ENCODE peak calls at places on chromosomes 1 and 21, in seven cellular contexts. U is stimulated activated CD4-positive, alpha-beta T cell treated with anti-CD3 and anti-CD28 coated beads, Interleukin-2, amount 100 ng/mL, for 24 hours; S is tibial nerve; X is anterior cingulate cortex; P is PC-9; K is NCI-H226; Y is astrocyte. J is an unnamed sample.

GRCh38 chr1:155976062-155976912 is 2.1 kb downstream of the ARHGEF2 start:
- DNase-seq in U (peak; percentile 69), S (peak; percentile 74), X (no peak), P (no peak), K (peak; percentile 63), Y (peak; percentile 56), J (no peak)

GRCh38 chr1:77706321-77706720 is 23.9 kb upstream of the ZZZ3 start:
- DNase-seq in U (no peak), S (no peak), X (no peak), P (no peak), K (no peak), Y (no peak), J (no peak)

GRCh38 chr1:17355898-17356297 is 16.1 kb upstream of the PADI6 start:
- DNase-seq in U (peak; percentile 25), S (no peak), X (no peak), P (no peak), K (no peak), Y (no peak), J (no peak)

GRCh38 chr21:33152228-33153130 is 77.3 kb upstream of the IFNAR2 start:
- DNase-seq in U (no peak), S (no peak), X (no peak), P (no peak), K (no peak), Y (no peak), J (no peak)

GRCh38 chr1:198132060-198132781 is 24.6 kb upstream of the NEK7 start:
- DNase-seq in U (no peak), S (no peak), X (no peak), P (no peak), K (no peak), Y (no peak), J (no peak)

GRCh38 chr1:6353605-6353947 is 40.0 kb downstream of the ACOT7 start:
- DNase-seq in U (no peak), S (no peak), X (no peak), P (no peak), K (no peak), Y (no peak), J (no peak)

GRCh38 chr1:3211996-3212395 is 143.0 kb downstream of the PRDM16 start:
- DNase-seq in U (no peak), S (no peak), X (peak; percentile 67), P (no peak), K (no peak), Y (no peak), J (no peak)

GRCh38 chr21:36517366-36518075 is 37.6 kb upstream of the CLDN14 start:
- DNase-seq in U (no peak), S (no peak), X (no peak), P (no peak), K (no peak), Y (no peak), J (no peak)

GRCh38 chr1:236020359-236021000 is 44.4 kb downstream of the NID1 start:
- DNase-seq in U (no peak), S (no peak), X (no peak), P (no peak), K (no peak), Y (no peak), J (no peak)

GRCh38 chr1:1304331-1305299 is 3.1 kb downstream of the ACAP3 start:
- DNase-seq in U (no peak), S (peak; percentile 62), X (peak; percentile 92), P (no peak), K (peak; percentile 76), Y (peak; percentile 55), J (peak; percentile 91)

GRCh38 chr1:53394306-53394705 is 64.9 kb upstream of the DMRTB1 start:
- DNase-seq in U (no peak), S (no peak), X (no peak), P (no peak), K (no peak), Y (no peak), J (no peak)

GRCh38 chr1:59142663-59143487 is 154.0 kb upstream of the FGGY start:
- DNase-seq in U (no peak), S (no peak), X (no peak), P (peak; percentile 99), K (peak; percentile 99), Y (peak; percentile 96), J (no peak)

GRCh38 chr1:63255153-63255552 is 67.2 kb upstream of the FOXD3 start:
- DNase-seq in U (no peak), S (no peak), X (no peak), P (no peak), K (no peak), Y (no peak), J (no peak)

GRCh38 chr1:29650041-29650400 is 413.7 kb downstream of the PTPRU start:
- DNase-seq in U (no peak), S (no peak), X (no peak), P (no peak), K (peak; percentile 3), Y (no peak), J (peak; percentile 28)

GRCh38 chr1:29632436-29633270 is 396.3 kb downstream of the PTPRU start:
- DNase-seq in U (no peak), S (no peak), X (no peak), P (no peak), K (no peak), Y (no peak), J (no peak)

J was measured in occipital lobe.